ENCODE peak calls at places on chromosomes 4 and X, in five cellular contexts. One of them, this sample, is unnamed.

GRCh38 chr4:75598390-75598789 is 31.9 kb downstream of the CDKL2 start:
- DNase-seq in CD8-positive, alpha-beta T cell: no peak
- DNase-seq in pancreas: no peak
- DNase-seq in CD4-positive, alpha-beta T cell: no peak
- DNase-seq in anterior cingulate cortex: no peak
- DNase-seq in this sample: no peak

GRCh38 chrX:46184749-46185148 is 360.5 kb downstream of the ZNF674 start:
- DNase-seq in anterior cingulate cortex: no peak
- DNase-seq in CD8-positive, alpha-beta T cell: no peak
- DNase-seq in pancreas: no peak
- DNase-seq in CD4-positive, alpha-beta T cell: no peak
- DNase-seq in this sample: no peak

GRCh38 chrX:43357741-43358140 is 298.4 kb upstream of the MAOA start:
- DNase-seq in CD8-positive, alpha-beta T cell: no peak
- DNase-seq in anterior cingulate cortex: no peak
- DNase-seq in pancreas: no peak
- DNase-seq in CD4-positive, alpha-beta T cell: no peak
- DNase-seq in this sample: no peak

GRCh38 chrX:1249101-1249887 is 19.3 kb upstream of the CSF2RA start:
- DNase-seq in anterior cingulate cortex: no peak
- DNase-seq in pancreas: no peak
- DNase-seq in CD4-positive, alpha-beta T cell: peak
- DNase-seq in CD8-positive, alpha-beta T cell: peak
- DNase-seq in this sample: peak

GRCh38 chr4:110671679-110672078 is 48.8 kb upstream of the PITX2 start:
- DNase-seq in pancreas: no peak
- DNase-seq in CD4-positive, alpha-beta T cell: no peak
- DNase-seq in CD8-positive, alpha-beta T cell: no peak
- DNase-seq in anterior cingulate cortex: no peak
- DNase-seq in this sample: no peak

GRCh38 chrX:149131780-149132179 is 373.3 kb downstream of the IDS start:
- DNase-seq in pancreas: no peak
- DNase-seq in CD8-positive, alpha-beta T cell: no peak
- DNase-seq in CD4-positive, alpha-beta T cell: no peak
- DNase-seq in anterior cingulate cortex: no peak
- DNase-seq in this sample: no peak

GRCh38 chr4:26377352-26378311 is 56.8 kb downstream of the RBPJ start:
- DNase-seq in anterior cingulate cortex: no peak
- DNase-seq in CD8-positive, alpha-beta T cell: no peak
- DNase-seq in pancreas: no peak
- DNase-seq in CD4-positive, alpha-beta T cell: no peak
- DNase-seq in this sample: no peak

GRCh38 chr4:160180206-160180605 is 1077.3 kb downstream of the RAPGEF2 start:
- DNase-seq in CD8-positive, alpha-beta T cell: no peak
- DNase-seq in anterior cingulate cortex: no peak
- DNase-seq in pancreas: no peak
- DNase-seq in CD4-positive, alpha-beta T cell: no peak
- DNase-seq in this sample: no peak